ENCODE peak calls at places on chromosomes 4 and X, in four cellular contexts. H is lower lobe of right lung, Q is Peyer's patch, C is right lobe of liver. L is an unnamed sample.

GRCh38 chr4:147723316-147723715 is 8.6 kb upstream of the ARHGAP10 start:
- DNase-seq in H (peak; percentile 52), Q (peak; percentile 56), C (peak; percentile 32), L (no peak)

GRCh38 chr4:119785963-119786362 is 157.4 kb upstream of the PDE5A start:
- DNase-seq in H (no peak), Q (no peak), C (peak; percentile 28), L (peak; percentile 1)

GRCh38 chr4:633406-633805 is 8.0 kb downstream of the PDE6B start:
- DNase-seq in H (peak; percentile 25), Q (no peak), C (no peak), L (no peak)

GRCh38 chr4:25535278-25535677 is 120.4 kb upstream of the SLC34A2 start:
- DNase-seq in H (no peak), Q (no peak), C (no peak), L (no peak)

GRCh38 chr4:127047930-127048329 is 584.8 kb upstream of the INTU start:
- DNase-seq in H (no peak), Q (no peak), C (no peak), L (no peak)

GRCh38 chr4:101356928-101357327 is 9.6 kb upstream of the PPP3CA start:
- DNase-seq in H (no peak), Q (no peak), C (peak; percentile 69), L (no peak)

GRCh38 chrX:1226249-1226648 is 13.8 kb upstream of the CRLF2 start:
- DNase-seq in H (no peak), Q (no peak), C (no peak), L (no peak)

GRCh38 chrX:2888309-2888708 is 40.8 kb downstream of the ARSD start:
- DNase-seq in H (no peak), Q (no peak), C (no peak), L (no peak)

GRCh38 chrX:32483534-32484136 is 727.7 kb downstream of the DMD start:
- DNase-seq in H (no peak), Q (no peak), C (no peak), L (no peak)

GRCh38 chr4:571838-572572 is 4.1 kb downstream of the TMEM271 start:
- DNase-seq in H (no peak), Q (peak; percentile 39), C (no peak), L (no peak)

GRCh38 chr4:10055871-10056270 is 34.6 kb upstream of the SLC2A9 start:
- DNase-seq in H (no peak), Q (no peak), C (no peak), L (no peak)

GRCh38 chr4:97987019-97987648 is 156.1 kb downstream of the STPG2 start:
- DNase-seq in H (no peak), Q (no peak), C (no peak), L (no peak)

GRCh38 chr4:110268790-110269189 is 70.4 kb upstream of the ELOVL6 start:
- DNase-seq in H (no peak), Q (no peak), C (no peak), L (no peak)

GRCh38 chr4:110270492-110271197 is 72.2 kb upstream of the ELOVL6 start:
- DNase-seq in H (no peak), Q (no peak), C (no peak), L (no peak)

GRCh38 chr4:110265001-110265400 is 66.6 kb upstream of the ELOVL6 start:
- DNase-seq in H (no peak), Q (no peak), C (no peak), L (no peak)

GRCh38 chr4:110266136-110266535 is 67.7 kb upstream of the ELOVL6 start:
- DNase-seq in H (no peak), Q (no peak), C (no peak), L (no peak)

DNA sequence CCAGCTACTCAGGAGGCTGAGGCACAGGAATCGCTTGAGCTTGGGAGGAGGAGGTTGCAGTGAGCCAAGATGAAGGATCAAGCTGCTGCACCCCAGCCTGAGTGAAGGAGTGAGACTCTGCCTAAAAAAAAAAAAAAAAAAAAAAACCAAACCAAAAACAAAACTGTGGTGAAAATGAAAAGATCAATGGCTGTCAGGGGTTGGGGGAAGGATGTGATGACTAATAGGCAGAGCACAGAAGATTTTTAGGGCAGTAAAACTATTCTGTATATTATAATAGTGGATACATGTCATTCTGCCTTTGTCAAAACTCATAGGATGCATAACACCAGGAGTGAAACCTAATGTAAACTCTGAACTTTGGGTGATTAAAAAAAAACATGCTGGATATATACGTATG is 69.9 kb upstream of the ELOVL6 start:
- DNase-seq in H (no peak), Q (no peak), C (no peak), L (no peak)
- H3K27ac ChIP-seq in H (no peak overlapping the region), Q (no peak overlapping the region), C (no peak overlapping the region), L (no peak overlapping the region)

DNA sequence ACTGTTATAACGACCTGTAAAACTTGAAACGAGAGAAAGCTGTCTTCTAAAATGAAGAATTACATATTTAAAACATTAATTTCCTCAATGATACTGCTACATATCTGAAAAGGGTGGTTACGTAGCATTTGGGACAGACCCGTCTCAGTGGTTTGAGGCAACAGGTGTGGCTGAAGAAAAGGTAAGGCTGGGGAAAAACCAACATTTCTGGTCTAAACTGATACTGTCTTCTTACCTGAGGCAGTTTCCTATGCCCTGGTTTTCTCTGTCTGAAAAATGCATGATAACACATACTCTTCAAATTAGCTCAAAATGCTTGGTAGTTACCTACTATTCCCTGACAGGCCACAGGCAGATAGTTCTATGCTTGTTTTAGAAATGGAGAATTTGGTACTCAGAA is 30.4 kb downstream of the PLS3 start:
- DNase-seq in H (no peak), Q (no peak), C (no peak), L (no peak)
- H3K4me1 ChIP-seq in H (peaks cover 8% of the 10 kb centered on the region), Q (no peaks in the 10 kb centered on the region), C (no peaks in the 10 kb centered on the region), L (no peaks in the 10 kb centered on the region)

DNA sequence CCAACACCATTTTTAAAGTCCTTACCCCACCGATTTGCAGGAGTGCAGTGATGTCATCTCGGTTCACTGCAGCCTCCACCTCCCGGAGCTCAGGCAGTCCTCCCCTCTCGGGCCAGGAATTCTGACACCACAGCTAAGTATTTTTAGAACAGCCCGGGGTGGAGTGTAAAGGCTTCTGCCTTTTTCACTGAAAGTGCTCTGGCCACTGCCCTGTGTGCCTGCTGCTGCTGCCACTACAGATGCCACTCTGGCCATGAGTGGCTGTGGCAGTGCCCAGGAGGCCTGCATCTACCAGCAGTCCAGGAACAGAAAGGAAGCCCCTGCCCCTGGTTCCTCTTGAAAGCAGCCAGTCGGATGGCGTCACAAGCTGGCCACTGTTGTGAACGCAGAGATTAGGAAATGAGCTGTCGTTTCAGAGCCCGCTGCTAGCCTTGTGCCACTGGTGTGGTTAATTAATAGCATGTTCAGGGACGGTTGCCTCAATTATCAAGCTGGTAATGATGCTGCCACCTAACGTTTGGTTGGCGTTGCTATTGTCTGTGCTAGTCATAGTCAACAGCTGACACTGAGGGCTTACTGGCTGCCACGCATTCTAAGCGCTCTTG is 23.6 kb upstream of the TBC1D14 start:
- DNase-seq in H (peak; percentile 83), Q (no peak), C (peak; percentile 79), L (no peak)
- H3K27ac ChIP-seq in H (peak overlapping the region; percentile 59), Q (peak overlapping the region; percentile 17), C (peak overlapping the region; percentile 49), L (no peak overlapping the region)

GRCh38 chr4:158812133-158812532 is 43.3 kb downstream of the FNIP2 start:
- DNase-seq in H (no peak), Q (no peak), C (no peak), L (no peak)
- H3K4me1 ChIP-seq in H (peaks cover 88% of the 10 kb centered on the region), Q (no peaks in the 10 kb centered on the region), C (peaks cover 35% of the 10 kb centered on the region), L (peaks cover 27% of the 10 kb centered on the region)

GRCh38 chr4:153539058-153539826 is 73.1 kb downstream of the TMEM131L start:
- DNase-seq in H (no peak), Q (no peak), C (no peak), L (no peak)
- H3K27ac ChIP-seq in H (no peak overlapping the region), Q (no peak overlapping the region), C (no peak overlapping the region), L (no peak overlapping the region)